ENCODE peak calls at places on chromosomes 11 and 22, in eight cellular contexts. One of them, this sample, is unnamed.

GRCh38 chr11:65448418-65449196 is 26.0 kb downstream of the NEAT1 start:
- DNase-seq in IMR-90: peak; percentile 64
- DNase-seq in pancreas: no peak
- DNase-seq in H4: peak; percentile 29
- DNase-seq in HEK293T: no peak
- DNase-seq in Calu3: no peak
- DNase-seq in activated CD8-positive, alpha-beta T cell treated with anti-CD3 and anti-CD28 coated beads for 36 hours: peak; percentile 48
- DNase-seq in prostate gland: no peak
- DNase-seq in this sample: peak; percentile 75

GRCh38 chr11:69799582-69799981 is 19.6 kb downstream of the FGF3 start:
- DNase-seq in IMR-90: peak; percentile 7
- DNase-seq in pancreas: no peak
- DNase-seq in H4: peak; percentile 54
- DNase-seq in HEK293T: peak; percentile 77
- DNase-seq in Calu3: peak; percentile 24
- DNase-seq in activated CD8-positive, alpha-beta T cell treated with anti-CD3 and anti-CD28 coated beads for 36 hours: no peak
- DNase-seq in prostate gland: no peak
- DNase-seq in this sample: peak; percentile 46

GRCh38 chr11:47667135-47667534 is 24.8 kb upstream of the MTCH2 start:
- DNase-seq in IMR-90: peak; percentile 4
- DNase-seq in pancreas: no peak
- DNase-seq in H4: no peak
- DNase-seq in HEK293T: no peak
- DNase-seq in Calu3: no peak
- DNase-seq in activated CD8-positive, alpha-beta T cell treated with anti-CD3 and anti-CD28 coated beads for 36 hours: no peak
- DNase-seq in prostate gland: no peak
- DNase-seq in this sample: peak; percentile 9

GRCh38 chr22:44871782-44872181 is 119.4 kb downstream of the ARHGAP8 start:
- DNase-seq in IMR-90: no peak
- DNase-seq in pancreas: peak; percentile 0
- DNase-seq in H4: no peak
- DNase-seq in HEK293T: no peak
- DNase-seq in Calu3: no peak
- DNase-seq in activated CD8-positive, alpha-beta T cell treated with anti-CD3 and anti-CD28 coated beads for 36 hours: no peak
- DNase-seq in prostate gland: no peak
- DNase-seq in this sample: no peak

GRCh38 chr11:34044664-34045485 is 6.7 kb upstream of the CAPRIN1 start:
- DNase-seq in IMR-90: peak; percentile 82
- DNase-seq in pancreas: no peak
- DNase-seq in H4: peak; percentile 85
- DNase-seq in HEK293T: peak; percentile 25
- DNase-seq in Calu3: peak; percentile 61
- DNase-seq in activated CD8-positive, alpha-beta T cell treated with anti-CD3 and anti-CD28 coated beads for 36 hours: peak; percentile 39
- DNase-seq in prostate gland: no peak
- DNase-seq in this sample: peak; percentile 89

GRCh38 chr22:24752091-24752623 is 22.4 kb downstream of the PIWIL3 start:
- DNase-seq in IMR-90: no peak
- DNase-seq in pancreas: no peak
- DNase-seq in H4: no peak
- DNase-seq in HEK293T: no peak
- DNase-seq in Calu3: no peak
- DNase-seq in activated CD8-positive, alpha-beta T cell treated with anti-CD3 and anti-CD28 coated beads for 36 hours: no peak
- DNase-seq in prostate gland: no peak
- DNase-seq in this sample: no peak

GRCh38 chr11:66221726-66222236 is 46.7 kb upstream of the RAB1B start:
- DNase-seq in IMR-90: peak; percentile 24
- DNase-seq in pancreas: no peak
- DNase-seq in H4: no peak
- DNase-seq in HEK293T: no peak
- DNase-seq in Calu3: no peak
- DNase-seq in activated CD8-positive, alpha-beta T cell treated with anti-CD3 and anti-CD28 coated beads for 36 hours: peak; percentile 52
- DNase-seq in prostate gland: no peak
- DNase-seq in this sample: peak; percentile 31

GRCh38 chr11:72642815-72643511 is 31.3 kb downstream of the PDE2A start:
- DNase-seq in IMR-90: peak; percentile 11
- DNase-seq in pancreas: no peak
- DNase-seq in H4: no peak
- DNase-seq in HEK293T: peak; percentile 86
- DNase-seq in Calu3: peak; percentile 75
- DNase-seq in activated CD8-positive, alpha-beta T cell treated with anti-CD3 and anti-CD28 coated beads for 36 hours: peak; percentile 70
- DNase-seq in prostate gland: peak; percentile 25
- DNase-seq in this sample: peak; percentile 13

GRCh38 chr11:33383075-33383919 is 126.1 kb downstream of the HIPK3 start:
- DNase-seq in IMR-90: no peak
- DNase-seq in pancreas: no peak
- DNase-seq in H4: no peak
- DNase-seq in HEK293T: no peak
- DNase-seq in Calu3: no peak
- DNase-seq in activated CD8-positive, alpha-beta T cell treated with anti-CD3 and anti-CD28 coated beads for 36 hours: no peak
- DNase-seq in prostate gland: no peak
- DNase-seq in this sample: no peak

GRCh38 chr22:27875951-27876350 is 43.1 kb downstream of the PITPNB start:
- DNase-seq in IMR-90: no peak
- DNase-seq in pancreas: no peak
- DNase-seq in H4: no peak
- DNase-seq in HEK293T: no peak
- DNase-seq in Calu3: no peak
- DNase-seq in activated CD8-positive, alpha-beta T cell treated with anti-CD3 and anti-CD28 coated beads for 36 hours: peak; percentile 46
- DNase-seq in prostate gland: no peak
- DNase-seq in this sample: no peak

GRCh38 chr22:44329179-44329796 is 16.5 kb upstream of the SHISAL1 start:
- DNase-seq in IMR-90: peak; percentile 27
- DNase-seq in pancreas: no peak
- DNase-seq in H4: peak; percentile 33
- DNase-seq in HEK293T: no peak
- DNase-seq in Calu3: peak; percentile 51
- DNase-seq in activated CD8-positive, alpha-beta T cell treated with anti-CD3 and anti-CD28 coated beads for 36 hours: peak; percentile 61
- DNase-seq in prostate gland: no peak
- DNase-seq in this sample: no peak

GRCh38 chr22:26753125-26753862 is 95.9 kb downstream of the MIAT start:
- DNase-seq in IMR-90: no peak
- DNase-seq in pancreas: no peak
- DNase-seq in H4: no peak
- DNase-seq in HEK293T: no peak
- DNase-seq in Calu3: no peak
- DNase-seq in activated CD8-positive, alpha-beta T cell treated with anti-CD3 and anti-CD28 coated beads for 36 hours: no peak
- DNase-seq in prostate gland: no peak
- DNase-seq in this sample: no peak

GRCh38 chr11:92812841-92813240 is 156.6 kb upstream of the MTNR1B start:
- DNase-seq in IMR-90: no peak
- DNase-seq in pancreas: no peak
- DNase-seq in H4: no peak
- DNase-seq in HEK293T: no peak
- DNase-seq in Calu3: no peak
- DNase-seq in activated CD8-positive, alpha-beta T cell treated with anti-CD3 and anti-CD28 coated beads for 36 hours: no peak
- DNase-seq in prostate gland: no peak
- DNase-seq in this sample: no peak

GRCh38 chr11:65399249-65399648 is 12.8 kb downstream of the FRMD8 start:
- DNase-seq in IMR-90: no peak
- DNase-seq in pancreas: peak; percentile 41
- DNase-seq in H4: no peak
- DNase-seq in HEK293T: no peak
- DNase-seq in Calu3: no peak
- DNase-seq in activated CD8-positive, alpha-beta T cell treated with anti-CD3 and anti-CD28 coated beads for 36 hours: no peak
- DNase-seq in prostate gland: no peak
- DNase-seq in this sample: no peak

GRCh38 chr11:68938088-68938487 is 34.4 kb downstream of the IGHMBP2 start:
- DNase-seq in IMR-90: no peak
- DNase-seq in pancreas: no peak
- DNase-seq in H4: no peak
- DNase-seq in HEK293T: no peak
- DNase-seq in Calu3: no peak
- DNase-seq in activated CD8-positive, alpha-beta T cell treated with anti-CD3 and anti-CD28 coated beads for 36 hours: no peak
- DNase-seq in prostate gland: no peak
- DNase-seq in this sample: no peak

GRCh38 chr22:31876156-31877035 is 67.9 kb upstream of the YWHAH start:
- DNase-seq in IMR-90: no peak
- DNase-seq in pancreas: no peak
- DNase-seq in H4: no peak
- DNase-seq in HEK293T: no peak
- DNase-seq in Calu3: no peak
- DNase-seq in activated CD8-positive, alpha-beta T cell treated with anti-CD3 and anti-CD28 coated beads for 36 hours: peak; percentile 17
- DNase-seq in prostate gland: no peak
- DNase-seq in this sample: no peak

GRCh38 chr22:41780714-41781507 is 19.6 kb upstream of the CCDC134 start:
- DNase-seq in IMR-90: peak; percentile 63
- DNase-seq in pancreas: no peak
- DNase-seq in H4: peak; percentile 27
- DNase-seq in HEK293T: no peak
- DNase-seq in Calu3: no peak
- DNase-seq in activated CD8-positive, alpha-beta T cell treated with anti-CD3 and anti-CD28 coated beads for 36 hours: peak; percentile 98
- DNase-seq in prostate gland: no peak
- DNase-seq in this sample: peak; percentile 25

GRCh38 chr11:126115253-126115540 is 52.5 kb upstream of the CDON start:
- DNase-seq in IMR-90: no peak
- DNase-seq in pancreas: peak; percentile 86
- DNase-seq in H4: peak; percentile 80
- DNase-seq in HEK293T: no peak
- DNase-seq in Calu3: peak; percentile 20
- DNase-seq in activated CD8-positive, alpha-beta T cell treated with anti-CD3 and anti-CD28 coated beads for 36 hours: no peak
- DNase-seq in prostate gland: peak; percentile 70
- DNase-seq in this sample: no peak

GRCh38 chr11:13260963-13261599 is 16.5 kb upstream of the BMAL1 start:
- DNase-seq in IMR-90: peak; percentile 12
- DNase-seq in pancreas: no peak
- DNase-seq in H4: no peak
- DNase-seq in HEK293T: no peak
- DNase-seq in Calu3: no peak
- DNase-seq in activated CD8-positive, alpha-beta T cell treated with anti-CD3 and anti-CD28 coated beads for 36 hours: no peak
- DNase-seq in prostate gland: no peak
- DNase-seq in this sample: no peak

GRCh38 chr11:95586681-95587080 is 202.9 kb downstream of the FAM76B start:
- DNase-seq in IMR-90: no peak
- DNase-seq in pancreas: no peak
- DNase-seq in H4: no peak
- DNase-seq in HEK293T: no peak
- DNase-seq in Calu3: no peak
- DNase-seq in activated CD8-positive, alpha-beta T cell treated with anti-CD3 and anti-CD28 coated beads for 36 hours: no peak
- DNase-seq in prostate gland: no peak
- DNase-seq in this sample: no peak

GRCh38 chr11:112652786-112653390 is 308.3 kb upstream of the NCAM1 start:
- DNase-seq in IMR-90: peak; percentile 10
- DNase-seq in pancreas: no peak
- DNase-seq in H4: peak; percentile 39
- DNase-seq in HEK293T: no peak
- DNase-seq in Calu3: no peak
- DNase-seq in activated CD8-positive, alpha-beta T cell treated with anti-CD3 and anti-CD28 coated beads for 36 hours: no peak
- DNase-seq in prostate gland: no peak
- DNase-seq in this sample: peak; percentile 41

GRCh38 chr22:45069925-45070324 is 60.1 kb upstream of the PHF21B start:
- DNase-seq in IMR-90: no peak
- DNase-seq in pancreas: no peak
- DNase-seq in H4: no peak
- DNase-seq in HEK293T: no peak
- DNase-seq in Calu3: no peak
- DNase-seq in activated CD8-positive, alpha-beta T cell treated with anti-CD3 and anti-CD28 coated beads for 36 hours: peak; percentile 71
- DNase-seq in prostate gland: no peak
- DNase-seq in this sample: no peak

GRCh38 chr11:45654242-45654641 is 11.2 kb downstream of the CHST1 start:
- DNase-seq in IMR-90: no peak
- DNase-seq in pancreas: no peak
- DNase-seq in H4: no peak
- DNase-seq in HEK293T: no peak
- DNase-seq in Calu3: no peak
- DNase-seq in activated CD8-positive, alpha-beta T cell treated with anti-CD3 and anti-CD28 coated beads for 36 hours: no peak
- DNase-seq in prostate gland: no peak
- DNase-seq in this sample: no peak

GRCh38 chr11:89436071-89436470 is 55.1 kb downstream of the NOX4 start:
- DNase-seq in IMR-90: peak; percentile 58
- DNase-seq in pancreas: no peak
- DNase-seq in H4: no peak
- DNase-seq in HEK293T: no peak
- DNase-seq in Calu3: no peak
- DNase-seq in activated CD8-positive, alpha-beta T cell treated with anti-CD3 and anti-CD28 coated beads for 36 hours: no peak
- DNase-seq in prostate gland: no peak
- DNase-seq in this sample: peak; percentile 98

GRCh38 chr11:124758355-124759267 is 3.5 kb downstream of the ESAM start:
- DNase-seq in IMR-90: peak; percentile 44
- DNase-seq in pancreas: peak; percentile 90
- DNase-seq in H4: no peak
- DNase-seq in HEK293T: peak; percentile 55
- DNase-seq in Calu3: peak; percentile 83
- DNase-seq in activated CD8-positive, alpha-beta T cell treated with anti-CD3 and anti-CD28 coated beads for 36 hours: peak; percentile 78
- DNase-seq in prostate gland: peak; percentile 68
- DNase-seq in this sample: peak; percentile 41